ENCODE peak calls at places on chromosomes 6 and 20, in six cellular contexts. P is stomach, O is heart right ventricle, E is gastrocnemius medialis, Y is HL-60, T is left ventricle myocardium inferior. S is an unnamed sample.

GRCh38 chr6:75244063-75244575 is 518 bp upstream of the COX7A2 start:
- DNase-seq in P (no peak), O (no peak), Y (no peak), T (no peak), E (no peak), S (no peak)

GRCh38 chr6:91631227-91631626 is 1044.4 kb upstream of the MAP3K7 start:
- DNase-seq in T (no peak), P (no peak), O (no peak), E (no peak), Y (no peak), S (no peak)

GRCh38 chr6:157433678-157434081 is 52.7 kb downstream of the ZDHHC14 start:
- DNase-seq in T (no peak), O (peak), Y (no peak), P (no peak), E (no peak), S (no peak)

GRCh38 chr6:69907981-69908498 is 41.7 kb downstream of the COL19A1 start:
- DNase-seq in T (no peak), P (no peak), Y (no peak), E (no peak), O (no peak), S (no peak)

GRCh38 chr20:40961176-40961575 is 67.4 kb upstream of the TOP1 start:
- DNase-seq in Y (no peak), O (no peak), E (no peak), T (no peak), P (peak), S (no peak)

GRCh38 chr6:119757467-119757866 is 407.9 kb upstream of the MAN1A1 start:
- DNase-seq in T (no peak), E (no peak), Y (no peak), P (no peak), O (no peak), S (no peak)

GRCh38 chr20:19889011-19889953 is 127.9 kb upstream of the NAA20 start:
- DNase-seq in T (peak), P (no peak), O (peak), E (peak), Y (no peak), S (peak)

GRCh38 chr20:8812818-8813217 is 256.1 kb upstream of the PLCB4 start:
- DNase-seq in T (peak), O (peak), Y (no peak), E (no peak), P (no peak), S (no peak)

GRCh38 chr6:22826961-22827360 is 257.6 kb downstream of the HDGFL1 start:
- DNase-seq in O (no peak), E (no peak), T (no peak), Y (no peak), P (no peak), S (no peak)

GRCh38 chr6:7649037-7649810 is 59.2 kb downstream of the SNRNP48 start:
- DNase-seq in P (no peak), T (no peak), O (no peak), Y (peak), E (no peak), S (no peak)

GRCh38 chr6:20221448-20221847 is 9.2 kb upstream of the MBOAT1 start:
- DNase-seq in T (no peak), O (no peak), E (no peak), Y (no peak), P (no peak), S (no peak)

GRCh38 chr6:158376650-158377081 is 64.4 kb downstream of the TULP4 start:
- DNase-seq in E (peak), O (no peak), Y (no peak), T (no peak), P (no peak), S (no peak)

GRCh38 chr6:38350882-38351281 is 288.8 kb downstream of the BTBD9 start:
- DNase-seq in O (no peak), E (no peak), Y (no peak), P (no peak), T (no peak), S (no peak)

GRCh38 chr20:2483504-2483903 is 12.9 kb upstream of the SNRPB start:
- DNase-seq in T (no peak), P (no peak), E (no peak), O (no peak), Y (no peak), S (no peak)

GRCh38 chr6:170080828-170081368 is 210.0 kb downstream of the DLL1 start:
- DNase-seq in E (peak), P (peak), Y (no peak), T (peak), O (peak), S (peak)

GRCh38 chr6:108837236-108837971 is 10.8 kb upstream of the ARMC2 start:
- DNase-seq in Y (peak), E (no peak), T (no peak), O (no peak), P (no peak), S (no peak)

GRCh38 chr6:109713097-109713496 is 22.0 kb downstream of the FIG4 start:
- DNase-seq in T (no peak), P (no peak), O (no peak), Y (no peak), E (no peak), S (no peak)

GRCh38 chr20:62455929-62456328 is 19.9 kb downstream of the GATA5 start:
- DNase-seq in E (no peak), P (no peak), T (no peak), Y (no peak), O (no peak), S (no peak)

GRCh38 chr6:53795254-53795701 is 473 bp downstream of the LRRC1 start:
- DNase-seq in P (peak), T (no peak), O (no peak), Y (peak), E (no peak), S (no peak)

GRCh38 chr6:53795702-53796450 is 1.1 kb downstream of the LRRC1 start:
- DNase-seq in Y (no peak), T (peak), P (peak), E (no peak), O (peak), S (peak)

GRCh38 chr6:53796451-53796780 is 1.6 kb downstream of the LRRC1 start:
- DNase-seq in T (no peak), O (no peak), E (no peak), Y (no peak), P (no peak), S (no peak)

GRCh38 chr6:53797304-53797703 is 2.5 kb downstream of the LRRC1 start:
- DNase-seq in O (no peak), P (no peak), Y (no peak), E (no peak), T (no peak), S (no peak)

GRCh38 chr6:53796791-53797190 is 2.0 kb downstream of the LRRC1 start:
- DNase-seq in E (no peak), T (no peak), Y (no peak), P (no peak), O (no peak), S (no peak)
- H3K27ac ChIP-seq in E (no peak), T (no peak), Y (no peak), P (peak), O (peak), S (peak)

DNA sequence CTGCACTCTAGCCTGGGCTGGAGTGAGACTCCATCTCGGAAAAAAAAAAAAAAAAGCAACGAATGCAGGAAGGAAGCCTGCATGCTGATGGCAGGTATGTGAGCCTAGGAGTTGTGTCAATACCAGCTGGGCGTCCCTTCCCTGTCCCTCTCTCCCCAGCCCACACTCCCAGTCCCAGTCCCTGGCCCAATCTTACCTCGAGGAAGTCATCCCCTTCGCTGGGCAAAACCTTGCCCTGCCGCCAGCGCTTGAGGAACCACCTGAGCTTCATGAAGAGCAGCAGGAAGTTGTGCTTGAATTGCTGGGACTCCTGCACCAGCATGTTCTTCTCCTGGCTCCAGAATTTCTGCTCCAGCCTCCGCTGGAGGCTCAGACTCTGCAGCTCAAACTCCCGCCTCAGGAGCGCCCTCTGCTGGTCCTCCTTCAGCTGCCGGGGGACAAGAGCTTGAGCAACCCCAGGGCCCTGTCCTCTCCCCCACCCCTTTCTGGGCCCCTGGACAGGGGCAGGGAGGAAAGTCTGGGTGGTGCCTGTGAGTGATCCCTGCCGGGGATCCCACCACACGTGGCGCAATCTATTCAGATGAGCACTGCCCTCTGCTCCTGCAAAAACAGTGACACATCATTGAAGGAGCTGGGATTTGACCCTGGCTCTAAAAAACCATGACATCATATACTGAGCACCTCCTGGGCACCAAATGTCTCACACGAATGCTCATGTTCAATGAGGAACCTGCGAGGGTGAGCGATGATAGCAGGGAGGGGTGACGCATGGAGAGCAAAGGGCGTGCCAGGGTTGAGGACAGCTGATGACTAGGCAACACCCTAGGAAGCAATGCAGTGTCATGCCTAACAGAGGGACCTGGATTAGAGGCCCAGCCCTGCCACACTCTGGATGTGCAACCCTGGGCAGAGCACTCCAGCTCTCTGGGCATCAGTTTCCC is 35.0 kb upstream of the DSN1 start:
- DNase-seq in P (peak), T (peak), Y (peak), O (peak), E (peak), S (peak)
- H3K27ac ChIP-seq in P (no peak), T (no peak), Y (no peak), O (no peak), E (no peak), S (no peak)

GRCh38 chr6:36544228-36544627 is 3.1 kb downstream of the STK38 start:
- DNase-seq in E (peak), O (no peak), Y (peak), P (no peak), T (no peak), S (no peak)
- H3K27ac ChIP-seq in E (peak), O (peak), Y (no peak), P (no peak), T (peak), S (no peak)

GRCh38 chr20:50277460-50278376 is 87.1 kb downstream of the CEBPB start:
- DNase-seq in T (no peak), E (no peak), O (no peak), Y (no peak), P (no peak), S (no peak)

GRCh38 chr20:50278377-50278683 is 87.7 kb downstream of the CEBPB start:
- DNase-seq in T (no peak), E (no peak), O (no peak), P (no peak), Y (no peak), S (no peak)

GRCh38 chr20:50279988-50280850 is 89.6 kb downstream of the CEBPB start:
- DNase-seq in E (no peak), O (no peak), Y (no peak), P (no peak), T (peak), S (no peak)

GRCh38 chr20:50277064-50277415 is 86.4 kb downstream of the CEBPB start:
- DNase-seq in P (no peak), T (no peak), O (no peak), E (no peak), Y (no peak), S (no peak)

DNA sequence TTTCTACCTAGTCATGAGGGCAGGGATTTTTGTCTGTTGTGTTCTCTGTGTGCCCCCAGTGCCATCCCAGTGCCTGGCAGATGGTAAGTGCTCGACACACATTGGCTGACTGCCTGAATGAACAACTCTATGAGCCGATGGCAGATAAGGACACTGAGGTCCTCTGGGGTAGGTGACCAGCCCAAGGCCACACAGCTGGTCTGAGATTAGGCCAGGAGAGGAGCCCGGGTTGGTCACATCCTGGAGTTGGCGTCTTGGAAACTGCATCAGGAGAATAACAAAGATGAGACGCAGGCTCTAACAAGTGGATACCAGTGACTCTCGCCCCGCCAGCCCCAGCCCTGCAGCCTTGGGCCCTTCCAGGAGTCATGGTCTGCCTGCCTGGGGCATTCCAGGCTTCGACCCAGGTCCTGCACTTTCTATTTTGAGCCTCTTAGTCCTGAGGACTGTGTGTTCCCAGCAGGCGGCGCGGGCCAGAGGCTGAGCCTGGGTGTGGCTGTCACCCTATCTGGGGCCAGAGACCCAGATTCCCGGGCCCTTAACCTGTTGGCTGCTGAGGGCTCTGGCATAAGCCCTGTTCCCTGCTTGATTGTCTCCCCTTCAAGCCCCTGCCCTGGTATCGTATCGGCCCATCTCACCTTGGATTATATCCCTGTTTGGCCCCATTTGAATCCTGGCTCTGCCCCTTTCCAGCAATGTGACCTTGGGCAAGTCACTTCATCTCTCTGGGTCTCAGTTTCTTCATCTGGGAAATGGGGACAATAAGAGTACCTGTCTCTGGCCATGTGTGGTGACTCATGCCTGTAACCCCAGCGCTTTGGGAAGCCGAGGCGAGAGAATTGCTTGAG is 88.3 kb downstream of the CEBPB start:
- DNase-seq in E (peak), Y (no peak), P (peak), T (peak), O (peak), S (peak)
- H3K27ac ChIP-seq in E (peak), Y (no peak), P (peak), T (peak), O (peak), S (peak)

GRCh38 chr20:49586967-49587587 is 19.1 kb upstream of the PTGIS start:
- DNase-seq in Y (no peak), P (no peak), O (no peak), E (no peak), T (no peak), S (no peak)

GRCh38 chr20:49592120-49592519 is 24.2 kb upstream of the PTGIS start:
- DNase-seq in P (no peak), Y (no peak), E (no peak), O (no peak), T (no peak), S (no peak)

GRCh38 chr20:49590163-49591017 is 22.5 kb upstream of the PTGIS start:
- DNase-seq in Y (peak), T (no peak), P (no peak), O (no peak), E (no peak), S (no peak)

GRCh38 chr20:49591217-49591865 is 23.4 kb upstream of the PTGIS start:
- DNase-seq in O (no peak), T (no peak), P (no peak), E (no peak), Y (no peak), S (no peak)

DNA sequence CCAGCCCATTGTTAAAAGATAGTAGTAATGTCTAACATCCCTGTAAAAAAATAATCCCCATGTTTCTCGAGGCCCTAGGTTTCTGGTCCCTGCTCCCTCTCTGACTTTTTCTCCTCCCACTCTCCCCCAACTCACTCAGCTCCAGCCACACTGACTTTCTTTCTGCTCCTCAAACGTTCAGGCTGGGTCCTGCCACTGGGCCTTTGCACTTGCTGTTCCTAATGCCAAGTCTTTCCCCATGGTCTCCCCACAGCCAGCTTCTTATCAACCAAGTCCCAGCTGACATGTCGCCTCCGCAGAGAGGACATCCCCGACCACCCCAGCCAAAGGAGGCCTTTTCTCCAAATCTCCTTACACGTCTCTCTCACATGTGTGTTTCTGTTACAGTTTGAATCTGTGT is 21.8 kb upstream of the PTGIS start:
- DNase-seq in P (no peak), Y (no peak), E (no peak), T (no peak), O (no peak), S (no peak)
- H3K27ac ChIP-seq in P (no peak), Y (no peak), E (no peak), T (peak), O (peak), S (no peak)

GRCh38 chr6:141165012-141165411 is 967.7 kb upstream of the GJE1 start:
- DNase-seq in Y (no peak), E (no peak), O (no peak), P (no peak), T (no peak), S (no peak)
- H3K27ac ChIP-seq in Y (no peak), E (no peak), O (peak), P (peak), T (peak), S (no peak)

DNA sequence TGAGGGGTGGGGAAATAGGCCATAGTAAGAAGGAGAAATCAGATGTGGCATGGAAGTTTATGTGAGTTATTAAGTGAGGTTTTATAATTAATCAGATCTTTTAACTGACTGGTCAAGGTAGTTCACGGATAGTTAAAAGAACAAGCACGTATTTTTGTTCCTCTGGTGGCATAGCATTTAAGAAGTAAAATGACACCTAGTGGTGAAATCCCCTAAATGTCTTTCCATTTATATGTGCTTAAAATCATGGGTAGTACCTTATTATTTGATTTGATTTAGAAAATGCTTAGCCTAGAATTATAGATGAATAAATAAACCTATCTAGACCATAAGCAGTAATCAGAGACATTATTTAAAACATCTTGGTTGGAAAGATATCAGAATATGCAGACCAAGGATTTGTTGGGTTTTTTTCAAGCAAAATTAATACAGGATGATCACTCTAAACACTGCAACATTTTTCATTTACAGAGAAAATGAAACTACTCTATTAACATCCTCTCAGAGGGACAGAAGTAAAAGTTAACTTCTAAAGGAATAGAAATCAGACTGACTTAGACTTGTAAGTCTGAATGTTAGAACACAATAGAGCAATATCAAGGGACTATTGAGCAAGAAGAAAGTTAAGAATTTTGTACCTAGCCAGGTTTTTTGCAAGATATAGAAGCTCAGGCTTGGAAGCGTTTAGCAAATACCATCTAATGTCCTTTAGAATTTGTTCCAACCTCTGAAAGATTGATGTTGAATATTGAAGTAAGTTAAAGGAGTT is 81.1 kb downstream of the STXBP5 start:
- DNase-seq in P (no peak), Y (no peak), O (no peak), T (no peak), E (no peak), S (no peak)
- H3K27ac ChIP-seq in P (no peak), Y (no peak), O (no peak), T (no peak), E (peak), S (no peak)

DNA sequence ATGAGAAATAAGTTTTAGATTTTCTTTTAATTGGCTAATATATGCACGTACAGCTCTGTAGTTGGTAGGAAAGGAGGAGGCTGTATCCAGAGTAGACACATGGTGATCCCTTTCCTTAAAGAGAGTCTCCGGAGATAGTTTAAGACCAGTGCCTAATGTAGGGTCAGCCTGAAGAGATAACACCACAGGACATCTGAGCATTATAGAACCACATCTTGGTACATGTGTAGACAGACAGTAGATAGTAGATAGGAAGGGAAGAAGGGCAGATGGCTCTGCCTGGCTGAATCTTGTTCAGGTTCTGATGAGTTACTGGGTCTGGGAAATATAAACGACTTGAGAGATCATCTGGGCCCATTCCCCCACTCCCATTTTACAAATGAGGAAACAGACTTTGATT is 18.5 kb downstream of the CHMP4B start:
- DNase-seq in O (no peak), T (no peak), P (no peak), Y (no peak), E (no peak), S (no peak)
- H3K27ac ChIP-seq in O (peak), T (peak), P (peak), Y (no peak), E (peak), S (peak)

S was measured in aorta.